ENCODE peak calls at places on chromosomes 3 and 15, in eight cellular contexts. E is mesothelial cell of epicardium, F is heart left ventricle, I is MCF 10A, V is ovary, P is mammary epithelial cell, H is dorsolateral prefrontal cortex, Y is astrocyte of the spinal cord. U is an unnamed sample.

GRCh38 chr3:177358968-177359600 is 161.8 kb upstream of the TBL1XR1 start:
- DNase-seq in I (peak), F (peak), Y (peak), E (no peak), P (peak), V (peak), H (no peak), U (peak)

GRCh38 chr15:65408370-65409283 is 14.1 kb downstream of the IGDCC4 start:
- DNase-seq in Y (peak), F (no peak), H (no peak), V (no peak), I (peak), P (no peak), E (no peak), U (no peak)

GRCh38 chr15:38894260-38894948 is 329.8 kb upstream of the RASGRP1 start:
- DNase-seq in V (no peak), Y (peak), I (peak), F (no peak), P (peak), H (no peak), E (no peak), U (no peak)

GRCh38 chr15:101014921-101015841 is 96.0 kb downstream of the LRRK1 start:
- DNase-seq in V (peak), H (peak), E (peak), I (peak), F (peak), Y (peak), P (peak), U (peak)

GRCh38 chr15:65690778-65691177 is 69.0 kb downstream of the SLC24A1 start:
- DNase-seq in V (no peak), I (no peak), F (no peak), H (no peak), P (no peak), Y (no peak), E (no peak), U (no peak)

GRCh38 chr15:80659375-80659774 is 35.7 kb upstream of the ABHD17C start:
- DNase-seq in E (no peak), V (no peak), P (no peak), Y (no peak), H (no peak), I (no peak), F (no peak), U (no peak)

GRCh38 chr3:27166888-27167287 is 202.3 kb downstream of the NEK10 start:
- DNase-seq in V (no peak), F (no peak), H (no peak), I (peak), Y (peak), E (no peak), P (peak), U (no peak)

GRCh38 chr3:127674793-127675189 is 2.0 kb downstream of the ABTB1 start:
- DNase-seq in E (no peak), Y (no peak), F (no peak), I (no peak), H (no peak), V (peak), P (no peak), U (peak)

GRCh38 chr3:150149651-150150051 is 179.0 kb upstream of the PFN2 start:
- DNase-seq in F (peak), V (no peak), I (peak), P (peak), Y (peak), E (no peak), H (no peak), U (no peak)

GRCh38 chr3:27720899-27721716 is 1.0 kb downstream of the EOMES start:
- DNase-seq in P (peak), H (no peak), I (peak), Y (no peak), E (no peak), V (no peak), F (no peak), U (peak)

GRCh38 chr3:78972617-78973301 is 795.0 kb downstream of the ROBO1 start:
- DNase-seq in F (no peak), V (no peak), Y (no peak), H (no peak), E (no peak), I (peak), P (peak), U (no peak)

GRCh38 chr3:171743327-171744054 is 66.8 kb downstream of the PLD1 start:
- DNase-seq in I (no peak), H (no peak), E (no peak), F (no peak), Y (no peak), V (no peak), P (no peak), U (no peak)

GRCh38 chr15:80234883-80235282 is 17.1 kb downstream of the CTXND1 start:
- DNase-seq in E (no peak), I (peak), Y (no peak), P (peak), V (no peak), H (no peak), F (no peak), U (peak)

GRCh38 chr15:93488157-93488803 is 399.3 kb upstream of the RGMA start:
- DNase-seq in F (peak), Y (no peak), E (no peak), V (no peak), I (no peak), H (no peak), P (no peak), U (no peak)

GRCh38 chr3:69710153-69710977 is 28.9 kb upstream of the MITF start:
- DNase-seq in V (no peak), P (no peak), I (no peak), E (no peak), F (no peak), Y (peak), H (no peak), U (no peak)

GRCh38 chr3:12691733-12692132 is 27.8 kb upstream of the RAF1 start:
- DNase-seq in P (no peak), Y (no peak), F (no peak), E (no peak), H (no peak), V (no peak), I (no peak), U (no peak)

DNA sequence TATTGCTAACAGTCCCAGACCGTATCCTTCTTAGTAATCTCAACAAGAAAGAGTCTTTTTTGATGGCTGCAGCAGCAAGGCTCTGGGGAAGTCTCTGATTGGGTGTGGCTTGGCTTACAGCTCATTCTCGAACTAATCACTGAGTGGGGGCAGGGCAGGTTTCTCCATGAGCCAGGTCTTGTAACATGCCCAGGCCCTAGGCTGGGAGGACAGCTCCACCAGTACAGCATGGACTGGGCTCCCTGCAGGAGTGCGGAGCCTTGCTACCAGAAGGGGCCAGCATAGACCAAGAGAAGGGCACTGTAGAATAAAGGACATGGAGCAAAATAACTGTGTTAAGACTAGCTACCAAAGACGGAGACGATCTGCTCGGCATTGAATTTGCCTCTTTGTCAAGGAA is 7.2 kb downstream of the CD276 start:
- DNase-seq in Y (peak), V (no peak), F (peak), E (no peak), H (no peak), P (peak), I (peak), U (no peak)
- TF ChIP-seq CTCF in Y (peak), V (no peak), F (no peak), E (no peak), H (no peak), P (no peak), I (no peak), U (no peak)

GRCh38 chr15:66747223-66747622 is 45.2 kb downstream of the SMAD6 start:
- DNase-seq in Y (no peak), H (no peak), I (no peak), F (no peak), E (no peak), P (no peak), V (no peak), U (no peak)

GRCh38 chr15:66749841-66750575 is 48.0 kb downstream of the SMAD6 start:
- DNase-seq in P (peak), V (no peak), Y (no peak), F (no peak), H (no peak), E (no peak), I (no peak), U (no peak)

GRCh38 chr15:66747866-66748265 is 45.8 kb downstream of the SMAD6 start:
- DNase-seq in I (no peak), E (no peak), P (no peak), Y (no peak), V (no peak), F (no peak), H (no peak), U (no peak)

GRCh38 chr15:66746231-66746605 is 44.2 kb downstream of the SMAD6 start:
- DNase-seq in Y (no peak), P (no peak), I (no peak), H (no peak), E (no peak), F (no peak), V (peak), U (no peak)

GRCh38 chr15:66748320-66748779 is 46.3 kb downstream of the SMAD6 start:
- DNase-seq in P (no peak), V (no peak), E (no peak), Y (peak), I (no peak), F (no peak), H (no peak), U (no peak)
- TF ChIP-seq CTCF in P (no peak), V (no peak), E (no peak), Y (no peak), I (no peak), F (no peak), H (no peak), U (no peak)

GRCh38 chr3:189947948-189948723 is 172.6 kb downstream of the P3H2 start:
- DNase-seq in V (no peak), I (peak), P (peak), E (no peak), H (no peak), F (no peak), Y (peak), U (no peak)

GRCh38 chr3:189952272-189952671 is 168.4 kb downstream of the P3H2 start:
- DNase-seq in E (no peak), V (no peak), Y (no peak), P (no peak), I (no peak), F (no peak), H (no peak), U (no peak)

GRCh38 chr3:189948724-189949045 is 172.0 kb downstream of the P3H2 start:
- DNase-seq in Y (no peak), P (no peak), I (no peak), E (no peak), H (no peak), F (no peak), V (no peak), U (no peak)

GRCh38 chr3:189949580-189949979 is 171.1 kb downstream of the P3H2 start:
- DNase-seq in F (no peak), E (no peak), Y (no peak), P (no peak), H (no peak), I (no peak), V (no peak), U (no peak)

DNA sequence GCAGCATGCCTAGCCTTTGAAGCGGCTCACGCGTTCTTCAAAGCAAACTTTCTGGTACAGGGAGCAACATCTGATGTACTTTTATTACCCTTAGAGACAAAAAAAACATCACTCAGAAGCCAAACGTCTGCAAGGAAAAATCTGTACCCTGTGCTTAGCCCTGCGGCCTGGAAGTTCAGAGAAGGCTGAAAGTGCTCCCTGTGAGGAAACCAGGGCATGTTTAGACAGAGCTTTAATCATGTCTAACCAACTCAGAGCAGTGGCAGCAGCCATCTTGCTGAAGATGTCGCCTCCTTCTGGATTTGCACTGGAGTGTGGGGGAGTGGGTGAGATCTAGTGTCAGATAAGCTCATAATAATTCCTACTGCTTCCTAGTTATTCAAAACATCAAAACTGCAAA is 170.4 kb downstream of the P3H2 start:
- DNase-seq in H (no peak), I (no peak), E (no peak), F (no peak), Y (no peak), V (no peak), P (peak), U (no peak)
- TF ChIP-seq CTCF in H (no peak), I (no peak), E (no peak), F (no peak), Y (peak), V (no peak), P (no peak), U (no peak)

GRCh38 chr3:136305879-136306278 is 55.7 kb downstream of the PCCB start:
- DNase-seq in Y (peak), H (no peak), P (peak), V (no peak), I (peak), F (no peak), E (no peak), U (no peak)
- TF ChIP-seq CTCF in Y (peak), H (no peak), P (peak), V (no peak), I (peak), F (no peak), E (no peak), U (peak)

DNA sequence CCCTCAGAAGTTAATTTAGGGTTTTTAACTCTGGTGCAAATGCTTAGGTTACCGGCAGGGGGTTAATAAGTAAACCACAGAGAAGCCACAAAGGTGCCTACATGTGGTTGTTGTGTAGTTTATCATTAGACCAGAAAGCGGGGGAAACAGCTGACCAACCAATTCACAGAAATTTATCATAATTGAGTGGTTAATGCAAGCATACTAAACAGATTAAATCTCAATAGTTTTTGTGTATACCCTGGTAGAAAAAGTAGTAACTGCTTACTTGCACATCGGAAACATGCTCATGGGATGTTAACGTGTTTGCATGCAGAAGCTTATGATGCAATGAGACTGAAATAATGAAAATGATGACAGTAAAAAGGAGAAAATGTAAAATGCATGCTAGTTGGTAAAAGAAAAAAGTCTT is 316.0 kb downstream of the PTPRG start:
- DNase-seq in I (no peak), P (no peak), H (no peak), E (no peak), V (no peak), F (no peak), Y (peak), U (no peak)
- TF ChIP-seq CTCF in I (no peak), P (no peak), H (no peak), E (no peak), V (no peak), F (no peak), Y (no peak), U (no peak)

GRCh38 chr3:141746962-141747361 is 8.9 kb downstream of the RNF7 start:
- DNase-seq in Y (no peak), I (no peak), E (no peak), P (no peak), H (peak), F (no peak), V (no peak), U (no peak)
- TF ChIP-seq CTCF in Y (no peak), I (no peak), E (no peak), P (no peak), H (no peak), F (no peak), V (no peak), U (no peak)

DNA sequence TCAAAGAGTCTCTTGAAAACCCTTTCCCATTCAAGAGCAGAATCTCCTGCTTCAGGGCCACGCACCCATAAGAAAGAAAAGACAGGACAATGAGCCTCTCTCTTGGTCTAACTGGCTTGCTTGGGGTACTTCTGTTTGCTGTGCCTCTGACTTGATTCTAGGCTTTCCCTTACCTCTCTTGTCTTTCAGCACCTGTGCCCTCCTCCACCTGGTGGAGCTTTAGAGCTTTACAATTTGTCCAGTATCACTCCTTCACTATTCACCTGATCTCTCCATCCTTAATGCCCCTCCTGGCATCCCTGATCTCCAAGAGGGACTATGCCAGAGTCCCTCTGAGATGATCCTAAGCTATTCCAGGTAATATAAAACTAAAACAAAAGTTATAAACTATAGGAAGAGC is 252.6 kb downstream of the NTRK3 start:
- DNase-seq in V (no peak), H (no peak), I (no peak), F (no peak), P (peak), Y (no peak), E (no peak), U (no peak)
- TF ChIP-seq CTCF in V (no peak), H (no peak), I (no peak), F (no peak), P (no peak), Y (no peak), E (no peak), U (no peak)

DNA sequence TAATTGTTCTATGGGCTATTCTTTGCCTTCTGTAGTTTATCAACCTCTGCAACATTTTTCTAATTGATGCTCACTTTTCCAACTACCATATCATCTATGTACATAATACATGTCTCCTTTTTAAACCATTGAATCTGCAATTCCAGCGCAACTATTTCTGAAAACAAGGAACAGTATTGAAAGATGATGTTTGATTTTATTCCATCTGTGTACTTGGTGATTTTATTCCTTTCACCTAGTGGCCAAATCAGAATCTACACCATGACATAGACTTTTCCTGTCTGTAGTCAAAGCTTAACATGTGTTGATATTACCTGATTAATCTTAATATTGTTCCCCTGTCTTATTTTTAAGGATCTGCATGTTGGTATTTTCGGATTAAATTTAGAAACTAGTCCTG is 13.0 kb downstream of the NKTR start:
- DNase-seq in H (no peak), Y (no peak), F (no peak), V (no peak), E (no peak), I (peak), P (no peak), U (no peak)
- TF ChIP-seq CTCF in H (peak), Y (peak), F (peak), V (no peak), E (peak), I (peak), P (peak), U (peak)

GRCh38 chr3:129575233-129575986 is 31.1 kb downstream of the PLXND1 start:
- DNase-seq in V (no peak), Y (no peak), I (no peak), F (peak), H (no peak), E (no peak), P (no peak), U (no peak)
- TF ChIP-seq CTCF in V (no peak), Y (no peak), I (no peak), F (no peak), H (no peak), E (no peak), P (no peak), U (no peak)